ENCODE peak calls at places on chromosomes 6 and 20, in nine cellular contexts. A is lower lobe of right lung; R is GM19239; U is stimulated activated CD4-positive, alpha-beta T cell treated with anti-CD3 and anti-CD28 coated beads, Interleukin-12 subunit alpha, Interleukin-12 subunit beta, amount 100 ng/mL, for 4 hours; H is CD8-positive, alpha-beta memory T cell; M is cardiac fibroblast; D is T-helper 9 cell; I is upper lobe of right lung; Q is GM12865. N is an unnamed sample.

GRCh38 chr6:36755435-36756348 is 58.1 kb downstream of the RAB44 start:
- DNase-seq in H (peak; percentile 63), R (no peak), M (peak; percentile 77), A (no peak), D (peak; percentile 62), Q (peak; percentile 92), U (peak; percentile 61), I (no peak), N (no peak)

GRCh38 chr6:77089776-77090175 is 373.5 kb downstream of the HTR1B start:
- DNase-seq in U (no peak), A (no peak), R (no peak), Q (no peak), I (no peak), D (no peak), M (peak; percentile 57), H (no peak), N (no peak)

GRCh38 chr20:53500651-53501050 is 93.0 kb downstream of the ZNF217 start:
- DNase-seq in R (no peak), D (no peak), Q (no peak), A (no peak), I (no peak), H (no peak), M (no peak), U (no peak), N (no peak)

GRCh38 chr6:155274106-155274505 is 10.3 kb downstream of the CLDN20 start:
- DNase-seq in H (no peak), U (no peak), A (no peak), D (no peak), R (no peak), M (peak; percentile 53), Q (no peak), I (no peak), N (no peak)

GRCh38 chr6:106739387-106739786 is 110.0 kb downstream of the QRSL1 start:
- DNase-seq in Q (no peak), H (no peak), U (no peak), A (peak; percentile 50), I (peak; percentile 71), D (no peak), R (no peak), M (no peak), N (peak; percentile 8)

GRCh38 chr6:137861550-137862337 is 5.3 kb upstream of the TNFAIP3 start:
- DNase-seq in Q (no peak), R (no peak), A (no peak), I (no peak), H (no peak), M (no peak), U (no peak), D (no peak), N (no peak)

GRCh38 chr6:5151955-5152401 is 66.8 kb downstream of the PPP1R3G start:
- DNase-seq in M (peak; percentile 87), A (no peak), Q (no peak), H (no peak), U (no peak), D (no peak), I (no peak), R (no peak), N (no peak)

GRCh38 chr6:67345946-67346345 is 1289.1 kb upstream of the ADGRB3 start:
- DNase-seq in I (no peak), U (no peak), R (no peak), Q (no peak), H (no peak), M (peak; percentile 53), A (no peak), D (no peak), N (no peak)

GRCh38 chr20:37543828-37544227 is 16.2 kb upstream of the BLCAP start:
- DNase-seq in D (no peak), M (peak; percentile 66), A (no peak), Q (no peak), R (no peak), U (no peak), I (no peak), H (no peak), N (no peak)

GRCh38 chr20:32581839-32582658 is 3.1 kb downstream of the NOL4L start:
- DNase-seq in M (no peak), A (no peak), H (no peak), I (no peak), D (no peak), Q (no peak), R (no peak), U (no peak), N (peak; percentile 55)

GRCh38 chr6:22098623-22099022 is 198.2 kb downstream of the PRL start:
- DNase-seq in R (no peak), A (no peak), H (no peak), Q (no peak), D (no peak), U (no peak), M (peak; percentile 11), I (no peak), N (no peak)

GRCh38 chr6:169806718-169807117 is 55.3 kb downstream of the ERMARD start:
- DNase-seq in M (no peak), A (no peak), U (no peak), Q (no peak), D (no peak), H (no peak), R (no peak), I (no peak), N (no peak)

GRCh38 chr6:25449774-25450173 is 170.6 kb downstream of the CARMIL1 start:
- DNase-seq in M (no peak), R (no peak), U (no peak), A (no peak), H (no peak), I (no peak), Q (no peak), D (no peak), N (no peak)

GRCh38 chr20:24736131-24736843 is 212.8 kb upstream of the CST7 start:
- DNase-seq in A (no peak), M (no peak), U (no peak), I (no peak), H (no peak), R (no peak), D (no peak), Q (no peak), N (no peak)

GRCh38 chr20:48616481-48616880 is 211.3 kb downstream of the PREX1 start:
- DNase-seq in Q (no peak), D (no peak), H (no peak), U (no peak), M (no peak), A (peak; percentile 29), R (no peak), I (peak; percentile 51), N (no peak)

GRCh38 chr20:54137115-54137514 is 36.7 kb downstream of the CYP24A1 start:
- DNase-seq in D (no peak), M (peak; percentile 36), I (no peak), H (no peak), U (no peak), A (no peak), R (no peak), Q (no peak), N (no peak)

N was measured in C1 segment of cervical spinal cord.